ENCODE peak calls at places on chromosome 11, in seven cellular contexts. A is GM03348; O is progenitor cell of endocrine pancreas; J is amygdala; C is GM12865; V is frontal cortex; F is effector memory CD8-positive, alpha-beta T cell. S is an unnamed sample.

GRCh38 chr11:325796-326591 is 5.3 kb upstream of the IFITM3 start:
- DNase-seq in A (no peak), J (no peak), F (no peak), V (no peak), O (no peak), C (no peak), S (no peak)

GRCh38 chr11:128299132-128299726 is 288.1 kb downstream of the ETS1 start:
- DNase-seq in V (no peak), C (peak), J (no peak), F (no peak), O (no peak), A (peak), S (no peak)

GRCh38 chr11:59088164-59088563 is 2.1 kb downstream of the GLYATL1B start:
- DNase-seq in J (no peak), O (no peak), F (no peak), A (no peak), C (no peak), V (no peak), S (no peak)

GRCh38 chr11:57680552-57680874 is 12.6 kb downstream of the ZDHHC5 start:
- DNase-seq in F (no peak), A (peak), V (no peak), J (no peak), C (no peak), O (no peak), S (no peak)

GRCh38 chr11:12745787-12746186 is 71.6 kb downstream of the TEAD1 start:
- DNase-seq in C (no peak), A (no peak), V (no peak), O (no peak), F (no peak), J (no peak), S (no peak)

GRCh38 chr11:120545813-120546212 is 34.3 kb downstream of the GRIK4 start:
- DNase-seq in F (no peak), O (no peak), A (no peak), C (no peak), J (no peak), V (no peak), S (no peak)

GRCh38 chr11:1480191-1480554 is 6.4 kb downstream of the MOB2 start:
- DNase-seq in A (no peak), O (no peak), C (no peak), F (no peak), J (no peak), V (no peak), S (no peak)

GRCh38 chr11:86802601-86803051 is 2.3 kb downstream of the PRSS23 start:
- DNase-seq in A (no peak), C (peak), V (no peak), O (no peak), J (peak), F (peak), S (no peak)

GRCh38 chr11:1749787-1750351 is 526 bp downstream of the IFITM10 start:
- DNase-seq in C (no peak), F (no peak), O (no peak), J (no peak), V (no peak), A (peak), S (no peak)

GRCh38 chr11:64535811-64536210 is 55.2 kb upstream of the SLC22A12 start:
- DNase-seq in A (no peak), J (no peak), O (no peak), V (no peak), C (no peak), F (no peak), S (no peak)

GRCh38 chr11:46856605-46857339 is 10.7 kb upstream of the CKAP5 start:
- DNase-seq in J (no peak), F (no peak), A (no peak), V (no peak), O (no peak), C (no peak), S (no peak)

GRCh38 chr11:3723014-3723708 is 52.0 kb upstream of the CHRNA10 start:
- DNase-seq in C (no peak), J (no peak), O (no peak), A (peak), F (no peak), V (no peak), S (no peak)

GRCh38 chr11:59336931-59337330 is 21.8 kb upstream of the OR5AN1 start:
- DNase-seq in V (no peak), C (no peak), J (no peak), F (no peak), A (no peak), O (no peak), S (no peak)

GRCh38 chr11:122706261-122706660 is 50.7 kb downstream of the UBASH3B start:
- DNase-seq in A (no peak), F (no peak), V (no peak), C (no peak), J (no peak), O (no peak), S (no peak)

GRCh38 chr11:125263268-125263790 is 98.8 kb downstream of the PKNOX2 start:
- DNase-seq in V (peak), C (peak), J (peak), O (peak), F (no peak), A (peak), S (no peak)

GRCh38 chr11:118715245-118715807 is 35.9 kb upstream of the TREH start:
- DNase-seq in J (no peak), A (peak), O (no peak), V (no peak), F (no peak), C (peak), S (no peak)

GRCh38 chr11:1088927-1089737 is 14.5 kb downstream of the MUC2 start:
- DNase-seq in C (no peak), J (no peak), F (no peak), V (no peak), O (no peak), A (no peak), S (no peak)

GRCh38 chr11:114259124-114259526 is 37.1 kb upstream of the NNMT start:
- DNase-seq in F (no peak), A (no peak), O (no peak), J (no peak), C (no peak), V (no peak), S (no peak)

GRCh38 chr11:131746201-131746600 is 375.8 kb downstream of the NTM start:
- DNase-seq in O (no peak), C (no peak), A (no peak), V (no peak), J (no peak), F (no peak), S (no peak)

GRCh38 chr11:119751281-119752060 is 22.5 kb upstream of the NECTIN1 start:
- DNase-seq in C (peak), V (no peak), O (no peak), F (no peak), J (no peak), A (no peak), S (no peak)